ENCODE peak calls at places on chromosomes 7 and 10, in five cellular contexts. J, V, U, O and Y are unnamed samples.

GRCh38 chr10:124669824-124670654 is 74.1 kb downstream of the FAM53B start:
- DNase-seq in U (no peak), O (no peak), J (no peak), V (no peak), Y (no peak)

GRCh38 chr7:5282464-5283316 is at the start of gene SLC29A4:
- DNase-seq in U (no peak), J (no peak), V (peak; percentile 21), O (no peak), Y (peak; percentile 72)

GRCh38 chr10:132062181-132062515 is 3.6 kb upstream of the JAKMIP3 start:
- DNase-seq in V (no peak), J (no peak), O (no peak), U (no peak), Y (no peak)

GRCh38 chr7:142745783-142746182 is 3.5 kb upstream of the PRSS1 start:
- DNase-seq in J (no peak), O (no peak), V (no peak), U (no peak), Y (no peak)

GRCh38 chr10:126253613-126254002 is 134.7 kb downstream of the ADAM12 start:
- DNase-seq in V (no peak), J (no peak), U (peak; percentile 52), O (no peak), Y (no peak)

GRCh38 chr10:44415121-44415520 is 30.2 kb upstream of the CXCL12 start:
- DNase-seq in U (no peak), O (peak; percentile 18), J (no peak), V (no peak), Y (no peak)

GRCh38 chr10:29471483-29471859 is 163.3 kb downstream of the SVIL start:
- DNase-seq in J (no peak), U (no peak), V (no peak), O (no peak), Y (peak; percentile 46)

GRCh38 chr7:79298145-79298760 is 155.2 kb downstream of the MAGI2 start:
- DNase-seq in J (peak; percentile 9), O (peak; percentile 25), U (no peak), V (no peak), Y (peak; percentile 55)

GRCh38 chr10:86167762-86168128 is 198.8 kb downstream of the GRID1 start:
- DNase-seq in J (no peak), V (no peak), U (no peak), O (no peak), Y (no peak)

GRCh38 chr10:88457680-88458079 is 125.4 kb downstream of the RNLS start:
- DNase-seq in O (no peak), V (no peak), U (peak; percentile 19), J (no peak), Y (no peak)

GRCh38 chr10:101767600-101767945 is 8.3 kb downstream of the FGF8 start:
- DNase-seq in J (no peak), V (no peak), U (no peak), O (no peak), Y (no peak)
- H3K27me3 ChIP-seq in J (peaks cover 3% of the 10 kb centered on the region), V (peaks cover 10% of the 10 kb centered on the region), U (peaks cover 17% of the 10 kb centered on the region), O (peaks cover 12% of the 10 kb centered on the region), Y (peaks cover 5% of the 10 kb centered on the region)

GRCh38 chr7:2936891-2937580 is 92.9 kb upstream of the GNA12 start:
- DNase-seq in O (no peak), J (no peak), V (no peak), U (no peak), Y (no peak)

GRCh38 chr7:2939193-2939885 is 95.2 kb upstream of the GNA12 start:
- DNase-seq in U (no peak), V (no peak), O (no peak), J (no peak), Y (no peak)

GRCh38 chr7:2936301-2936700 is 92.2 kb upstream of the GNA12 start:
- DNase-seq in U (no peak), O (no peak), V (no peak), J (no peak), Y (peak; percentile 43)

GRCh38 chr7:2938514-2939192 is 94.5 kb upstream of the GNA12 start:
- DNase-seq in U (no peak), V (no peak), O (no peak), J (no peak), Y (peak; percentile 52)

DNA sequence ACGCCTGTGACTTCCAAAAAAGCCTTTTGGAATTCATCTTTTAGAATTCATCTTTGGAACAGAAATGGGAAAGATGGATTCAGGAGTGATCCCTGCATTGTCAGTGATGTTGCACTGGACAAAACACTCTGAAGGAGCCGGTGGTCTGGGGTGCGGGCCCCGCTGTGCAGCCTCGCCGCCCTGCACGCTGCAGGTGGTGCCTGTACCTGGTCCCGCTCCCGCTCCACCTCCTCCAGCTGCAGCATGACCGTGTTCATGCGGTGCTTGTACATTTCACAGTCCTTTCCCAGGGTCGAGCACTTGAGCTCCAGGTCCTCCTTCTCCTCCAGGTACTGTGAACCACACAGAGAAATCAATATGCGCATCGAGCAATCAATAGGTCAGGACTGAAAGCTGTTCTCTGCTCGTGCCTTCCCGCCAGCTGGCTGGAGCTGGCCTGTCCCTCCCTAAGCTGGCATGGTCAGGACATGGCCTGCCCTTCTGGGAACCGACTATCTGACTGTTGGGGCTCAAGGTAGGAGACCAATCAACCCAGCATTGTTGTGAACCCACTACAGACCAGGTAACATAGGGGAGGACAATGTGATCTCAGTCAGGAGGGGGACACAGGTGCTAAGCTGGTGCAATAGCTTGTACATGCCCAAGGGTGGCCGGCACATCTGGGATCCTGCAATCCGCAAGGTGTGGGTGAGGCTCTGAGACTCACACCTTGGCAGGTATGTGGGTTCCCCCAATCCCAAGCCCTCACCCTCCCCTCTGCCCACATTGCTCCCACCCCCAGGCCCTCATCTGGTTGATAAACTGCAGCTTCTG is 93.8 kb upstream of the GNA12 start:
- DNase-seq in U (no peak), V (no peak), O (no peak), J (no peak), Y (no peak)
- H3K27ac ChIP-seq in U (no peak overlapping the region), V (no peak overlapping the region), O (no peak overlapping the region), J (no peak overlapping the region), Y (no peak overlapping the region)

GRCh38 chr7:115548756-115549155 is 481.8 kb downstream of the TFEC start:
- DNase-seq in J (no peak), V (no peak), O (no peak), U (no peak), Y (no peak)
- H3K27me3 ChIP-seq in J (no peaks in the 10 kb centered on the region), V (no peaks in the 10 kb centered on the region), O (no peaks in the 10 kb centered on the region), U (no peaks in the 10 kb centered on the region), Y (peaks cover 22% of the 10 kb centered on the region)

GRCh38 chr7:151388430-151388829 is 21.4 kb downstream of the WDR86 start:
- DNase-seq in J (no peak), U (no peak), O (no peak), V (no peak), Y (no peak)
- H3K27ac ChIP-seq in J (no peak overlapping the region), U (no peak overlapping the region), O (no peak overlapping the region), V (no peak overlapping the region), Y (no peak overlapping the region)

GRCh38 chr7:140260767-140261486 is 84.1 kb upstream of the KDM7A start:
- DNase-seq in V (no peak), U (no peak), O (no peak), J (no peak), Y (no peak)
- H3K27me3 ChIP-seq in V (no peaks in the 10 kb centered on the region), U (no peaks in the 10 kb centered on the region), O (no peaks in the 10 kb centered on the region), J (no peaks in the 10 kb centered on the region), Y (no peaks in the 10 kb centered on the region)

DNA sequence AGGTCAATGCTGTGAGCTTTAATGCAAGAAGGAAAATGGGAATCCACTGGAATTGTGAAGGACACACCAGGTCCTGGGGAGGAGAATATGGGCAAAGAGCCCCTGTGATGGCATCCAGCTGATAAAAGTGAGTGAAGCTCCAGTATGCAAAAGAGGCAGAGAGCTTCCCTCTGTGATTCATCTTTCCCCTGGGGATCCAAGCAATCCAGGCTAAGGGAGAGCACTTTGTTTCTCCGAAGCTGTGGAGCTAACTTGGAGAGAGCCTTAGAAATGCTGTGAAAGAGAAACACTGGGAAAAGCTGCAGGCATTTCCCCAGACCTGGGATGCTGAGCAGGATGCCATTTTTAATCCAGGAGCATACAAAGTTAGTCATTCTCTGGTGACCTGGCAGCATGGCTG is 489.5 kb downstream of the SH2D4B start:
- DNase-seq in U (no peak), V (no peak), O (no peak), J (no peak), Y (peak; percentile 11)
- H3K27ac ChIP-seq in U (no peak overlapping the region), V (no peak overlapping the region), O (no peak overlapping the region), J (no peak overlapping the region), Y (no peak overlapping the region)